ENCODE peak calls at places on chromosomes 12 and 14, in four cellular contexts. D is cardiac fibroblast; U is activated CD4-positive, CD25-positive, alpha-beta regulatory T cell; I is ELF-1. N is an unnamed sample.

GRCh38 chr12:44003721-44004120 is 167.8 kb downstream of the TMEM117 start:
- DNase-seq in D (no peak), U (no peak), I (no peak), N (no peak)

GRCh38 chr12:29072631-29073030 is 76.4 kb upstream of the FAR2 start:
- DNase-seq in U (no peak), D (no peak), I (no peak), N (no peak)

GRCh38 chr14:52790756-52791203 is 627 bp downstream of the GNPNAT1 start:
- DNase-seq in U (no peak), D (no peak), I (no peak), N (no peak)

GRCh38 chr14:67738740-67739504 is 37.2 kb downstream of the RDH12 start:
- DNase-seq in D (peak; percentile 97), U (no peak), I (peak; percentile 14), N (no peak)

GRCh38 chr14:43471595-43471994 is 1035.5 kb downstream of the FSCB start:
- DNase-seq in I (no peak), D (no peak), U (no peak), N (no peak)

GRCh38 chr14:99395904-99396530 is 84.6 kb downstream of the SETD3 start:
- DNase-seq in U (no peak), D (peak; percentile 37), I (no peak), N (peak; percentile 45)

GRCh38 chr12:1800646-1801284 is 19.6 kb upstream of the LRTM2 start:
- DNase-seq in U (no peak), D (peak; percentile 30), I (peak; percentile 79), N (peak; percentile 50)

GRCh38 chr14:65231286-65231980 is 129.1 kb upstream of the MAX start:
- DNase-seq in D (no peak), U (no peak), I (no peak), N (no peak)

GRCh38 chr12:27187697-27188096 is 56.4 kb upstream of the STK38L start:
- DNase-seq in D (no peak), I (no peak), U (no peak), N (no peak)

GRCh38 chr14:63996575-63997220 is 143.9 kb downstream of the SYNE2 start:
- DNase-seq in I (no peak), D (peak; percentile 26), U (no peak), N (no peak)

GRCh38 chr12:46521145-46521544 is 148.6 kb upstream of the SLC38A2 start:
- DNase-seq in D (no peak), I (no peak), U (no peak), N (no peak)

GRCh38 chr12:14171111-14171510 is 189.7 kb upstream of the GRIN2B start:
- DNase-seq in D (no peak), U (no peak), I (no peak), N (no peak)

GRCh38 chr14:68098834-68099233 is 279.3 kb downstream of the RAD51B start:
- DNase-seq in I (no peak), U (no peak), D (no peak), N (no peak)

GRCh38 chr14:80621701-80622100 is 319.8 kb downstream of the CEP128 start:
- DNase-seq in I (no peak), U (no peak), D (peak; percentile 81), N (no peak)

GRCh38 chr12:94879542-94879941 is 124.0 kb downstream of the NDUFA12 start:
- DNase-seq in D (no peak), I (peak; percentile 14), U (no peak), N (peak; percentile 63)

GRCh38 chr14:60532442-60532841 is 23.5 kb downstream of the SIX6 start:
- DNase-seq in I (no peak), D (no peak), U (no peak), N (no peak)

GRCh38 chr12:15323530-15323929 is 1.2 kb downstream of the PTPRO start:
- DNase-seq in I (no peak), U (no peak), D (no peak), N (no peak)

GRCh38 chr12:958449-959123 is 9.1 kb upstream of the RAD52 start:
- DNase-seq in I (no peak), D (peak; percentile 28), U (no peak), N (no peak)

GRCh38 chr14:68563256-68564131 is 229.4 kb downstream of the ZFP36L1 start:
- DNase-seq in I (no peak), U (no peak), D (peak; percentile 89), N (no peak)

GRCh38 chr12:6758511-6758910 is 5.6 kb upstream of the MLF2 start:
- DNase-seq in D (no peak), I (no peak), U (no peak), N (no peak)

GRCh38 chr14:94673071-94673470 is 60.9 kb downstream of the SERPINA3 start:
- DNase-seq in I (no peak), U (no peak), D (no peak), N (peak; percentile 2)

GRCh38 chr14:105358943-105359342 is 39.4 kb upstream of the TEX22 start:
- DNase-seq in D (no peak), I (no peak), U (no peak), N (no peak)

GRCh38 chr12:75735853-75736252 is 224.4 kb upstream of the KRR1 start:
- DNase-seq in I (no peak), U (no peak), D (no peak), N (no peak)

GRCh38 chr12:78759387-78759786 is 105.2 kb upstream of the SYT1 start:
- DNase-seq in D (peak; percentile 86), U (no peak), I (peak; percentile 5), N (no peak)

GRCh38 chr14:73696466-73697390 is 17.5 kb downstream of the PNMA1 start:
- DNase-seq in I (no peak), U (no peak), D (peak; percentile 37), N (no peak)

GRCh38 chr14:99892406-99892805 is 99.2 kb downstream of the EML1 start:
- DNase-seq in I (no peak), U (no peak), D (no peak), N (no peak)

GRCh38 chr14:93135399-93135798 is 19.7 kb upstream of the ITPK1 start:
- DNase-seq in U (no peak), D (no peak), I (no peak), N (no peak)

GRCh38 chr12:60539592-60539991 is 943.8 kb downstream of the SLC16A7 start:
- DNase-seq in U (no peak), D (no peak), I (no peak), N (no peak)

GRCh38 chr14:77024171-77024627 is 4.3 kb downstream of the IRF2BPL start:
- DNase-seq in U (peak; percentile 42), D (peak; percentile 63), I (peak; percentile 88), N (peak; percentile 72)

GRCh38 chr14:77041837-77042557 is 13.5 kb upstream of the IRF2BPL start:
- DNase-seq in I (no peak), U (no peak), D (peak; percentile 96), N (no peak)

GRCh38 chr12:5505116-5505515 is 73.2 kb downstream of the NTF3 start:
- DNase-seq in I (no peak), D (no peak), U (no peak), N (no peak)